ENCODE peak calls at places on chromosome X, in six cellular contexts. G is transverse colon, Q is right lobe of liver, V is endodermal cell, I is HCT116, X is heart left ventricle. B is an unnamed sample.

GRCh38 chrX:78199851-78200250 is 60.4 kb upstream of the TAF9B start:
- DNase-seq in X (no peak), G (no peak), Q (no peak), V (no peak), I (peak), B (no peak)

GRCh38 chrX:78548012-78548411 is 111.1 kb downstream of the RTL3 start:
- DNase-seq in I (no peak), V (no peak), Q (no peak), G (no peak), X (no peak), B (no peak)

GRCh38 chrX:102697506-102697905 is 14.7 kb upstream of the GPRASP2 start:
- DNase-seq in I (no peak), V (no peak), Q (no peak), X (no peak), G (no peak), B (no peak)

GRCh38 chrX:2548731-2549423 is 48.1 kb upstream of the DHRSX start:
- DNase-seq in X (no peak), Q (no peak), I (no peak), V (peak), G (no peak), B (no peak)

GRCh38 chrX:95884196-95884595 is 800.4 kb upstream of the DIAPH2 start:
- DNase-seq in Q (peak), V (no peak), I (no peak), X (no peak), G (no peak), B (no peak)

GRCh38 chrX:140608111-140608510 is 101.4 kb upstream of the LINC00632 start:
- DNase-seq in Q (no peak), V (no peak), G (no peak), I (no peak), X (no peak), B (no peak)

GRCh38 chrX:124433186-124433585 is 86.8 kb downstream of the SH2D1A start:
- DNase-seq in X (no peak), Q (no peak), I (no peak), G (no peak), V (no peak), B (no peak)

GRCh38 chrX:84340981-84341380 is 153.0 kb upstream of the RPS6KA6 start:
- DNase-seq in Q (no peak), I (no peak), X (no peak), V (no peak), G (no peak), B (no peak)

GRCh38 chrX:41541381-41541780 is 94.2 kb downstream of the NYX start:
- DNase-seq in Q (no peak), V (no peak), X (no peak), I (no peak), G (no peak), B (no peak)

GRCh38 chrX:374566-374965 is 12.1 kb downstream of the PPP2R3B start:
- DNase-seq in G (no peak), V (no peak), Q (no peak), X (no peak), I (no peak), B (no peak)

GRCh38 chrX:46572295-46572936 is 1.1 kb upstream of the CHST7 start:
- DNase-seq in Q (no peak), V (no peak), X (no peak), G (no peak), I (no peak), B (no peak)

GRCh38 chrX:106711375-106711774 is 15.1 kb upstream of the RNF128 start:
- DNase-seq in I (no peak), V (no peak), G (no peak), X (no peak), Q (no peak), B (no peak)

GRCh38 chrX:106702636-106703035 is 23.9 kb upstream of the RNF128 start:
- DNase-seq in X (no peak), V (no peak), G (no peak), Q (no peak), I (no peak), B (no peak)

GRCh38 chrX:106706466-106706865 is 20.0 kb upstream of the RNF128 start:
- DNase-seq in V (no peak), X (no peak), I (no peak), Q (no peak), G (no peak), B (no peak)

DNA sequence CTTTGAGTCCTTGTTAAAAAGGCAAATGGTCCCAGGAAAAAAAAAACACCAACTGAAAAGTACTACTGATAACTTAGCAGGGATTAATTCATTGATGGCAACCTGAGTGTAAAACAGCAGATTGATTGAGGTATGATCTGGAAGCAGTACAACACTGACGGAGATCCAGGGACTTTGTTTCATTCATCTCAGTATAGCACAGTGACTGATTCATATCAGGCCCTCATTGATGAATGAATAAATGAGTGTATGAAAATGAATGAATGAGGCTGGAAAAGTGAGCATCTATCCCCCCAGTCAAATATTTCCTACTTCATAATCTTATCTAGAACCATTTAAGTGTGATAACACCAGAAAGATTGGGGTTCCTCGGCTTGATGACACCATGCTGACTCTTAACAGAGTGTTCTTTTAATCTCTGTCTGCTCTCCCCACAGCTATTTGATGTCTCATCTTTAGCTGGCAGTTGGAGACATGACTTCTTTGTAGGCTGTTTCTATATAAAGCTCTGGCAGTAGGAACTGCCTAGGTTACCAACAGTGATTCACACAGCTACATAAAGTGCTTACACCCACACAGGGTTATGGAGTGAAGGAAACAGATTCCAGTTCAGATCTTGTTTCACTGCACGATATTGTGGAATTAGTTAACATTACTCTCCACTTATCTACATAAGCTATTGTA is 18.6 kb upstream of the RNF128 start:
- DNase-seq in G (no peak), V (no peak), X (no peak), I (peak), Q (no peak), B (no peak)
- H3K27ac ChIP-seq in G (no peak), V (no peak), X (no peak), I (peak), Q (no peak), B (no peak)

GRCh38 chrX:37754518-37754917 is 25.3 kb upstream of the CYBB start:
- DNase-seq in V (no peak), G (no peak), X (no peak), Q (no peak), I (no peak), B (no peak)

GRCh38 chrX:37763400-37763799 is 16.5 kb upstream of the CYBB start:
- DNase-seq in X (no peak), G (no peak), I (no peak), V (no peak), Q (no peak), B (no peak)

GRCh38 chrX:37755073-37755472 is 24.8 kb upstream of the CYBB start:
- DNase-seq in V (no peak), G (peak), X (no peak), I (no peak), Q (no peak), B (no peak)

GRCh38 chrX:37757082-37757481 is 22.8 kb upstream of the CYBB start:
- DNase-seq in X (no peak), Q (no peak), V (no peak), G (no peak), I (no peak), B (no peak)

GRCh38 chrX:37759878-37760418 is 19.9 kb upstream of the CYBB start:
- DNase-seq in I (no peak), X (no peak), G (no peak), V (no peak), Q (no peak), B (no peak)
- H3K27ac ChIP-seq in I (no peak), X (no peak), G (no peak), V (no peak), Q (no peak), B (no peak)

GRCh38 chrX:40147399-40148188 is 49.8 kb upstream of the BCOR start:
- DNase-seq in I (no peak), V (peak), X (no peak), Q (no peak), G (no peak), B (no peak)
- H3K27ac ChIP-seq in I (no peak), V (no peak), X (peak), Q (no peak), G (no peak), B (no peak)

GRCh38 chrX:24395775-24396174 is 35.3 kb downstream of the SUPT20HL1 start:
- DNase-seq in X (no peak), G (peak), I (peak), V (peak), Q (peak), B (no peak)
- H3K27ac ChIP-seq in X (no peak), G (peak), I (no peak), V (no peak), Q (no peak), B (peak)

B was measured in aorta.